ENCODE peak calls at places on chromosomes 2 and 18, in nine cellular contexts. One of them, this sample, is unnamed.

GRCh38 chr2:155021591-155021990 is 323.1 kb downstream of the KCNJ3 start:
- DNase-seq in heart left ventricle: no peak
- DNase-seq in adrenal gland: no peak
- DNase-seq in ovary: no peak
- DNase-seq in thyroid gland: no peak
- DNase-seq in stomach: no peak
- DNase-seq in GM12892: no peak
- DNase-seq in upper lobe of left lung: no peak
- DNase-seq in transverse colon: no peak
- DNase-seq in this sample: no peak

GRCh38 chr18:35127201-35127600 is 86.0 kb downstream of the MAPRE2 start:
- DNase-seq in GM12892: no peak
- DNase-seq in heart left ventricle: no peak
- DNase-seq in upper lobe of left lung: no peak
- DNase-seq in transverse colon: no peak
- DNase-seq in stomach: no peak
- DNase-seq in adrenal gland: no peak
- DNase-seq in thyroid gland: no peak
- DNase-seq in ovary: no peak
- DNase-seq in this sample: no peak

GRCh38 chr2:29192526-29192925 is 77.3 kb downstream of the CLIP4 start:
- DNase-seq in stomach: no peak
- DNase-seq in adrenal gland: no peak
- DNase-seq in GM12892: no peak
- DNase-seq in upper lobe of left lung: no peak
- DNase-seq in heart left ventricle: no peak
- DNase-seq in thyroid gland: no peak
- DNase-seq in transverse colon: no peak
- DNase-seq in ovary: no peak
- DNase-seq in this sample: no peak

GRCh38 chr2:38535745-38536506 is 66.8 kb downstream of the HNRNPLL start:
- DNase-seq in heart left ventricle: peak; percentile 84
- DNase-seq in upper lobe of left lung: peak; percentile 87
- DNase-seq in adrenal gland: peak; percentile 88
- DNase-seq in stomach: peak; percentile 86
- DNase-seq in transverse colon: peak; percentile 86
- DNase-seq in ovary: peak; percentile 93
- DNase-seq in thyroid gland: peak; percentile 85
- DNase-seq in GM12892: peak; percentile 71
- DNase-seq in this sample: peak; percentile 86

GRCh38 chr18:22108674-22109073 is 60.7 kb upstream of the GATA6 start:
- DNase-seq in transverse colon: no peak
- DNase-seq in upper lobe of left lung: no peak
- DNase-seq in stomach: peak; percentile 35
- DNase-seq in adrenal gland: peak; percentile 29
- DNase-seq in ovary: no peak
- DNase-seq in thyroid gland: peak; percentile 33
- DNase-seq in heart left ventricle: no peak
- DNase-seq in GM12892: no peak
- DNase-seq in this sample: no peak

GRCh38 chr2:45992021-45992745 is 305.0 kb upstream of the EPAS1 start:
- DNase-seq in ovary: no peak
- DNase-seq in upper lobe of left lung: peak; percentile 78
- DNase-seq in GM12892: no peak
- DNase-seq in thyroid gland: peak; percentile 19
- DNase-seq in stomach: peak; percentile 84
- DNase-seq in heart left ventricle: no peak
- DNase-seq in transverse colon: peak; percentile 77
- DNase-seq in adrenal gland: peak; percentile 69
- DNase-seq in this sample: no peak

GRCh38 chr2:239687441-239687840 is 286.6 kb upstream of the HDAC4 start:
- DNase-seq in transverse colon: no peak
- DNase-seq in thyroid gland: no peak
- DNase-seq in GM12892: no peak
- DNase-seq in stomach: peak; percentile 1
- DNase-seq in heart left ventricle: no peak
- DNase-seq in ovary: no peak
- DNase-seq in upper lobe of left lung: no peak
- DNase-seq in adrenal gland: no peak
- DNase-seq in this sample: no peak

GRCh38 chr2:118737690-118738089 is 109.8 kb downstream of the EN1 start:
- DNase-seq in GM12892: no peak
- DNase-seq in ovary: no peak
- DNase-seq in transverse colon: no peak
- DNase-seq in heart left ventricle: no peak
- DNase-seq in adrenal gland: no peak
- DNase-seq in thyroid gland: no peak
- DNase-seq in upper lobe of left lung: no peak
- DNase-seq in stomach: no peak
- DNase-seq in this sample: no peak

GRCh38 chr2:162073776-162074578 is at the start of gene DPP4:
- DNase-seq in heart left ventricle: peak; percentile 38
- DNase-seq in GM12892: peak; percentile 60
- DNase-seq in thyroid gland: peak; percentile 33
- DNase-seq in stomach: peak; percentile 68
- DNase-seq in transverse colon: peak; percentile 77
- DNase-seq in upper lobe of left lung: peak; percentile 36
- DNase-seq in adrenal gland: peak; percentile 55
- DNase-seq in ovary: peak; percentile 47
- DNase-seq in this sample: no peak

GRCh38 chr2:8882094-8882493 is 44.7 kb upstream of the KIDINS220 start:
- DNase-seq in heart left ventricle: no peak
- DNase-seq in transverse colon: peak; percentile 26
- DNase-seq in stomach: no peak
- DNase-seq in thyroid gland: no peak
- DNase-seq in GM12892: no peak
- DNase-seq in upper lobe of left lung: no peak
- DNase-seq in adrenal gland: no peak
- DNase-seq in ovary: no peak
- DNase-seq in this sample: no peak

GRCh38 chr2:160583162-160583522 is 89.5 kb upstream of the RBMS1 start:
- DNase-seq in ovary: no peak
- DNase-seq in heart left ventricle: no peak
- DNase-seq in transverse colon: no peak
- DNase-seq in adrenal gland: peak; percentile 18
- DNase-seq in thyroid gland: no peak
- DNase-seq in stomach: no peak
- DNase-seq in upper lobe of left lung: no peak
- DNase-seq in GM12892: no peak
- DNase-seq in this sample: no peak

GRCh38 chr18:3281456-3282400 is 19.8 kb downstream of the MYL12B start:
- DNase-seq in stomach: no peak
- DNase-seq in thyroid gland: no peak
- DNase-seq in GM12892: no peak
- DNase-seq in transverse colon: no peak
- DNase-seq in ovary: no peak
- DNase-seq in upper lobe of left lung: no peak
- DNase-seq in heart left ventricle: no peak
- DNase-seq in adrenal gland: no peak
- DNase-seq in this sample: no peak

GRCh38 chr2:36359006-36359580 is 3.5 kb downstream of the CRIM1 start:
- DNase-seq in transverse colon: no peak
- DNase-seq in upper lobe of left lung: no peak
- DNase-seq in ovary: no peak
- DNase-seq in thyroid gland: no peak
- DNase-seq in heart left ventricle: no peak
- DNase-seq in adrenal gland: no peak
- DNase-seq in stomach: no peak
- DNase-seq in GM12892: no peak
- DNase-seq in this sample: no peak

GRCh38 chr2:142980246-142981068 is 103.0 kb downstream of the KYNU start:
- DNase-seq in transverse colon: no peak
- DNase-seq in stomach: no peak
- DNase-seq in GM12892: no peak
- DNase-seq in thyroid gland: no peak
- DNase-seq in ovary: no peak
- DNase-seq in upper lobe of left lung: no peak
- DNase-seq in heart left ventricle: no peak
- DNase-seq in adrenal gland: no peak
- DNase-seq in this sample: no peak

GRCh38 chr2:201955702-201956141 is 77.9 kb upstream of the FZD7 start:
- DNase-seq in stomach: no peak
- DNase-seq in upper lobe of left lung: no peak
- DNase-seq in adrenal gland: no peak
- DNase-seq in heart left ventricle: no peak
- DNase-seq in thyroid gland: no peak
- DNase-seq in ovary: peak; percentile 68
- DNase-seq in GM12892: no peak
- DNase-seq in transverse colon: no peak
- DNase-seq in this sample: peak; percentile 69

DNA sequence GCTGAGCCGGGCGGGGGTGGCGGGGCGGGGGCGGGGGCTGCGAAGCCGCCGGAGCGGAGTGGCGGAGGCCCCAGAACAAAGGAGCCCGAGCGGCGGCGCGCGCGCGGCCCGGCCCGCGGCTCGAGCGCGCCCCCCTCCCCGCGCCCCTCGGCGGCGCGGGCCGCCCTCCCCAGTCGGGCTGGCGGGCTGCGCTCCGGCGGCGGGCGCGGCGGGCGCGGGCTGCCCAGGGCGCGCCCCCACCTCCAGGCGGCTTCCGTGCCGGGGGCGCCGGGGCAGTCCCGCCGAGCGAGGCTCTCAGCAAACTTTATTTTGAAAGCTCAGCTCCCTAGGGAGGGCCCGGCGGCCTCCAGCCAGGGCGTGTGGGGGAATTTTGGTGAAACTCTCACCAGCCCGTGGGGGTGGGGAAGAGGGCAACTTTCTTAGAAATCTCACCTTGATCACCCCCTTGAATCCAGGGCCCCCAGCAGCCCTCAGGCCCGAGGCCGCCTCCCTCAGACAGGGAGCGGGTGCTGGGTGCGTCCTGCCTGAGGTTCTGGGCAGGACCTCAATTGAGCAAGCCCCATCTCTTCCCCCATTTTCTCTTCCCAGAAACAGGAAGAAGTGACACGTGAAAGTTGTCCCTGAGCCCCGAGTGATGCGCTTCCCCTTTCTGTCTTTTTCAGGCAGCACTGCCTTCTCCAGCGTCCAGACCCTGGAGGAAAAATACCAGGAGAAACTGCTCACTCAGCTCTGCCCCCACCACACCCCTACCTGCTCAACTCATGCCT is 791 bp downstream of the TET3 start:
- DNase-seq in thyroid gland: peak; percentile 24
- DNase-seq in adrenal gland: peak; percentile 57
- DNase-seq in upper lobe of left lung: peak; percentile 68
- DNase-seq in transverse colon: peak; percentile 40
- DNase-seq in heart left ventricle: peak; percentile 53
- DNase-seq in GM12892: peak; percentile 54
- DNase-seq in stomach: peak; percentile 34
- DNase-seq in ovary: peak; percentile 75
- DNase-seq in this sample: peak; percentile 26
- TF ChIP-seq POLR2A in thyroid gland: peak; percentile 9
- TF ChIP-seq POLR2A in adrenal gland: no peak
- TF ChIP-seq POLR2A in upper lobe of left lung: peak; percentile 82
- TF ChIP-seq POLR2A in transverse colon: peak; percentile 38
- TF ChIP-seq POLR2A in heart left ventricle: peak; percentile 38
- TF ChIP-seq POLR2A in GM12892: no peak
- TF ChIP-seq POLR2A in stomach: no peak
- TF ChIP-seq POLR2A in ovary: no peak
- TF ChIP-seq POLR2A in this sample: peak; percentile 12

GRCh38 chr2:70569559-70569958 is 15.9 kb upstream of the TGFA start:
- DNase-seq in ovary: no peak
- DNase-seq in transverse colon: no peak
- DNase-seq in GM12892: no peak
- DNase-seq in heart left ventricle: no peak
- DNase-seq in stomach: no peak
- DNase-seq in adrenal gland: no peak
- DNase-seq in upper lobe of left lung: no peak
- DNase-seq in thyroid gland: no peak
- DNase-seq in this sample: no peak
- TF ChIP-seq POLR2A in ovary: no peak
- TF ChIP-seq POLR2A in transverse colon: no peak
- TF ChIP-seq POLR2A in GM12892: no peak
- TF ChIP-seq POLR2A in heart left ventricle: no peak
- TF ChIP-seq POLR2A in stomach: no peak
- TF ChIP-seq POLR2A in adrenal gland: no peak
- TF ChIP-seq POLR2A in upper lobe of left lung: no peak
- TF ChIP-seq POLR2A in thyroid gland: no peak
- TF ChIP-seq POLR2A in this sample: no peak

GRCh38 chr2:178136321-178137025 is 24.2 kb downstream of the RBM45 start:
- DNase-seq in heart left ventricle: no peak
- DNase-seq in transverse colon: no peak
- DNase-seq in stomach: no peak
- DNase-seq in adrenal gland: no peak
- DNase-seq in GM12892: no peak
- DNase-seq in thyroid gland: no peak
- DNase-seq in ovary: no peak
- DNase-seq in upper lobe of left lung: no peak
- DNase-seq in this sample: no peak
- TF ChIP-seq POLR2A in heart left ventricle: no peak
- TF ChIP-seq POLR2A in transverse colon: no peak
- TF ChIP-seq POLR2A in stomach: no peak
- TF ChIP-seq POLR2A in adrenal gland: no peak
- TF ChIP-seq POLR2A in GM12892: no peak
- TF ChIP-seq POLR2A in thyroid gland: no peak
- TF ChIP-seq POLR2A in ovary: no peak
- TF ChIP-seq POLR2A in upper lobe of left lung: no peak
- TF ChIP-seq POLR2A in this sample: no peak

GRCh38 chr2:113131343-113131933 is 4.0 kb downstream of the IL1RN start:
- DNase-seq in GM12892: no peak
- DNase-seq in thyroid gland: no peak
- DNase-seq in stomach: no peak
- DNase-seq in heart left ventricle: no peak
- DNase-seq in transverse colon: no peak
- DNase-seq in ovary: no peak
- DNase-seq in adrenal gland: no peak
- DNase-seq in upper lobe of left lung: no peak
- DNase-seq in this sample: no peak
- TF ChIP-seq POLR2A in GM12892: no peak
- TF ChIP-seq POLR2A in thyroid gland: no peak
- TF ChIP-seq POLR2A in stomach: no peak
- TF ChIP-seq POLR2A in heart left ventricle: no peak
- TF ChIP-seq POLR2A in transverse colon: no peak
- TF ChIP-seq POLR2A in ovary: no peak
- TF ChIP-seq POLR2A in adrenal gland: no peak
- TF ChIP-seq POLR2A in upper lobe of left lung: no peak
- TF ChIP-seq POLR2A in this sample: no peak

This sample was measured in uterus.